ENCODE peak calls at places on chromosome 9, in four cellular contexts. T is WTC11, L is HepG2, P is GM12878. E is an unnamed sample.

GRCh38 chr9:12854218-12854617 is 79.4 kb downstream of the LURAP1L start:
- DNase-seq in T (no peak), L (no peak), P (no peak), E (no peak)

GRCh38 chr9:114124138-114124537 is 25.0 kb upstream of the KIF12 start:
- DNase-seq in T (no peak), L (no peak), P (no peak), E (no peak)

GRCh38 chr9:121298016-121298538 is 30.1 kb downstream of the GSN start:
- DNase-seq in T (no peak), L (peak), P (no peak), E (no peak)

GRCh38 chr9:110835404-110835803 is 166.8 kb downstream of the MUSK start:
- DNase-seq in T (no peak), L (peak), P (no peak), E (no peak)

GRCh38 chr9:114889802-114890224 is 40.6 kb downstream of the TNFSF8 start:
- DNase-seq in T (no peak), L (no peak), P (no peak), E (no peak)

GRCh38 chr9:121599872-121600585 is 51.4 kb upstream of the DAB2IP start:
- DNase-seq in T (peak), L (no peak), P (no peak), E (no peak)

GRCh38 chr9:14962193-14962899 is 52.1 kb upstream of the FREM1 start:
- DNase-seq in T (no peak), L (no peak), P (no peak), E (no peak)

GRCh38 chr9:4366649-4367330 is 66.9 kb upstream of the GLIS3 start:
- DNase-seq in T (peak), L (peak), P (no peak), E (peak)

GRCh38 chr9:93677641-93678136 is 101.3 kb downstream of the PHF2 start:
- DNase-seq in T (peak), L (no peak), P (no peak), E (no peak)

GRCh38 chr9:129595903-129596540 is 24.9 kb downstream of the C9orf50 start:
- DNase-seq in T (no peak), L (no peak), P (no peak), E (peak)

GRCh38 chr9:92648447-92649406 is 21.2 kb downstream of the IPPK start:
- DNase-seq in T (no peak), L (no peak), P (no peak), E (no peak)

GRCh38 chr9:16575142-16575877 is 295.2 kb downstream of the BNC2 start:
- DNase-seq in T (no peak), L (no peak), P (no peak), E (no peak)

GRCh38 chr9:23493219-23493618 is 332.8 kb downstream of the ELAVL2 start:
- DNase-seq in T (no peak), L (no peak), P (no peak), E (no peak)

GRCh38 chr9:100474950-100475276 is 2.0 kb downstream of the TMEFF1 start:
- DNase-seq in T (no peak), L (no peak), P (no peak), E (no peak)

GRCh38 chr9:100474082-100474949 is 1.4 kb downstream of the TMEFF1 start:
- DNase-seq in T (peak), L (no peak), P (no peak), E (no peak)

GRCh38 chr9:100472268-100472667 is 681 bp upstream of the TMEFF1 start:
- DNase-seq in T (no peak), L (no peak), P (no peak), E (peak)

GRCh38 chr9:100473271-100474081 is 527 bp downstream of the TMEFF1 start:
- DNase-seq in T (peak), L (no peak), P (no peak), E (peak)

DNA sequence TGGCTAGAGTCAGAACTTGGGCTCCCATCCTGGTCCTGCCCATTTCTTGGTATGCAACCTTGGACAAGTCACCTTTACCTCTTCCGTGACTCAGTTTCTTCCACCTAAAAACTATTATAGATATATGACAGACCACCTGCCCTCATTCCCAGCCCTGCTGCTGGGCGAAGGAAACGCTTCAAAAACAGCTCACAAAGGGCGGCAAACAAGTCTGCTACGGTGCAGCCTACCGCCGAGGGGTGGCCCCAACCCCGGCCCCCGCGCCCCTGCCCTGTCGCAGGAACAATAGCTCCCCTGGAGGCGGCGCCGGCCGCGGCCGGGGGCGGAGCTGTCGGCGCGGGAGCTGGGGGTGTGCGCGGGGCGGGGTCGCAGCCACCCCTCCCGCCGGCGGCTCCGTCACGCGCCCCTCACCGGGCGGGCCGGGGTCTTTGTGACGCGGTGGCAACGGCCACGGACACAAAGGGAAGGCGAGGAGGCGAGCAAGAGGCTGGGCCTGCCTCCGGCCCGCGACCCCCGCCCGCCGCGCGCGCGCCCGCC is at the start of gene TMEFF1:
- DNase-seq in T (peak), L (peak), P (no peak), E (peak)
- TF ChIP-seq USF2 in T (peak), L (no peak), P (no peak), E (no peak)

GRCh38 chr9:135422340-135422944 is 57.1 kb upstream of the PPP1R26 start:
- DNase-seq in T (no peak), L (no peak), P (no peak), E (no peak)
- TF ChIP-seq ATF3 in T (no peak), L (no peak), P (no peak), E (no peak)

DNA sequence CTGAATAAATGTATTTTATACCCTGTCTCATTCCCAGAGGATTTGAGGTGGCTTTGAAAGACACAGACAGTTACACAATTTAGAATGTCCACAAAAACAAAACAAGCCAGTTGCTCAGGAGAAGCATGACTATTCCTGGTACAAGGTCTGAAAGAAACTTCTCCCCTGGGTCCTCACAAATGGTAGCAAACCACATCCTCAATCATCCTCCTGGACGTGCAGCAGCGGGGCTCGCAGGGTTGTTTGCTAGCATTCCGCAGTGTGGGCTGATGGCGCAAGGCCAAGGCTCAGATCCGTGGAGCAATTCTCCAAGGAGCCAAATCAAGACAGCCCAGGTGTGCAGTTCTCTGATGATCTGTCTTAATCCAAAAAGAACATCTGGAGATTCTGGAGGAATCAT is 210.3 kb downstream of the ACTL7B start:
- DNase-seq in T (no peak), L (no peak), P (no peak), E (no peak)
- TF ChIP-seq NR2C2 in T (no peak), L (no peak), P (no peak), E (no peak)

DNA sequence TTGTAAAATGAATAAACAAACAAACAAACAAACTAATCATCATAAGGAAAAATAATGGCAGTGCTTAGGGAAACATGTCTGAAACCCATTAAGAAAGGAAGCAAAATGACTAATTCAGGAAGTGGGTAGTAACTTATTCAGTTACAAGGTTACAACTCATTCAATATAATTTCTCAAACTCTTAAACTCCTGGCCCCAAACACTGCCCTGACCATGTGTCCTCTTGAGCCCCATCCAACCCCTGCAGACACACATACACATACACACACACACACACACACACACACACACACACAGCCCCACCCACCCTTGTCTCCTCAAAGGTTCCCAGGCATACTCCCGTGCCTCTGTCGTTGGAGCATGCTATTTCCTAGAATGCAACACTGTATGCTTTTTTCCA is 193.9 kb downstream of the SEC61B start:
- DNase-seq in T (no peak), L (no peak), P (peak), E (no peak)
- TF ChIP-seq USF2 in T (no peak), L (no peak), P (no peak), E (no peak)

GRCh38 chr9:106482733-106483132 is 380.2 kb upstream of the ZNF462 start:
- DNase-seq in T (no peak), L (no peak), P (no peak), E (no peak)
- TF ChIP-seq ATF3 in T (no peak), L (no peak), P (no peak), E (no peak)

GRCh38 chr9:130938652-130939404 is at the start of gene FIBCD1:
- DNase-seq in T (peak), L (no peak), P (no peak), E (peak)
- TF ChIP-seq NR2C2 in T (no peak), L (no peak), P (no peak), E (no peak)

GRCh38 chr9:135048758-135049284 is 38.6 kb upstream of the OLFM1 start:
- DNase-seq in T (no peak), L (no peak), P (no peak), E (no peak)
- TF ChIP-seq USF2 in T (no peak), L (no peak), P (no peak), E (no peak)

E was measured in K562.